ENCODE peak calls at places on chromosomes 5 and 9, in six cellular contexts. One of them, this sample, is unnamed.

GRCh38 chr9:135586601-135587109 is 25.1 kb downstream of the PAEP start:
- DNase-seq in mammary epithelial cell: no peak
- DNase-seq in AG04449: no peak
- DNase-seq in dorsolateral prefrontal cortex: peak; percentile 17
- DNase-seq in choroid plexus epithelial cell: no peak
- DNase-seq in GM06990: no peak
- DNase-seq in this sample: no peak

GRCh38 chr5:173201636-173202265 is 33.3 kb downstream of the NKX2-5 start:
- DNase-seq in mammary epithelial cell: peak; percentile 80
- DNase-seq in AG04449: peak; percentile 21
- DNase-seq in dorsolateral prefrontal cortex: no peak
- DNase-seq in choroid plexus epithelial cell: peak; percentile 75
- DNase-seq in GM06990: no peak
- DNase-seq in this sample: peak; percentile 78

GRCh38 chr5:139747583-139748504 is 47.8 kb upstream of the PSD2 start:
- DNase-seq in mammary epithelial cell: no peak
- DNase-seq in AG04449: no peak
- DNase-seq in dorsolateral prefrontal cortex: peak; percentile 71
- DNase-seq in choroid plexus epithelial cell: peak; percentile 65
- DNase-seq in GM06990: peak; percentile 82
- DNase-seq in this sample: peak; percentile 61

GRCh38 chr9:15306068-15306756 is 804 bp downstream of the TTC39B start:
- DNase-seq in mammary epithelial cell: peak; percentile 89
- DNase-seq in AG04449: no peak
- DNase-seq in dorsolateral prefrontal cortex: peak; percentile 54
- DNase-seq in choroid plexus epithelial cell: peak; percentile 63
- DNase-seq in GM06990: peak; percentile 28
- DNase-seq in this sample: peak; percentile 55

GRCh38 chr5:39206630-39207319 is 12.6 kb downstream of the FYB1 start:
- DNase-seq in mammary epithelial cell: no peak
- DNase-seq in AG04449: no peak
- DNase-seq in dorsolateral prefrontal cortex: no peak
- DNase-seq in choroid plexus epithelial cell: no peak
- DNase-seq in GM06990: no peak
- DNase-seq in this sample: no peak

GRCh38 chr5:111892949-111893348 is 136.0 kb upstream of the NREP start:
- DNase-seq in mammary epithelial cell: no peak
- DNase-seq in AG04449: no peak
- DNase-seq in dorsolateral prefrontal cortex: no peak
- DNase-seq in choroid plexus epithelial cell: peak; percentile 4
- DNase-seq in GM06990: no peak
- DNase-seq in this sample: no peak

GRCh38 chr5:59104400-59105117 is 521.7 kb downstream of the RAB3C start:
- DNase-seq in mammary epithelial cell: no peak
- DNase-seq in AG04449: no peak
- DNase-seq in dorsolateral prefrontal cortex: no peak
- DNase-seq in choroid plexus epithelial cell: peak; percentile 51
- DNase-seq in GM06990: no peak
- DNase-seq in this sample: peak; percentile 15

GRCh38 chr9:134835987-134836386 is 44.6 kb upstream of the FCN2 start:
- DNase-seq in mammary epithelial cell: no peak
- DNase-seq in AG04449: no peak
- DNase-seq in dorsolateral prefrontal cortex: no peak
- DNase-seq in choroid plexus epithelial cell: no peak
- DNase-seq in GM06990: no peak
- DNase-seq in this sample: no peak

GRCh38 chr5:157215826-157216167 is 35.2 kb downstream of the ITK start:
- DNase-seq in mammary epithelial cell: no peak
- DNase-seq in AG04449: no peak
- DNase-seq in dorsolateral prefrontal cortex: no peak
- DNase-seq in choroid plexus epithelial cell: no peak
- DNase-seq in GM06990: no peak
- DNase-seq in this sample: no peak

GRCh38 chr9:88998911-88999310 is 7.6 kb downstream of the S1PR3 start:
- DNase-seq in mammary epithelial cell: no peak
- DNase-seq in AG04449: no peak
- DNase-seq in dorsolateral prefrontal cortex: no peak
- DNase-seq in choroid plexus epithelial cell: peak; percentile 60
- DNase-seq in GM06990: no peak
- DNase-seq in this sample: peak; percentile 55

GRCh38 chr9:16921855-16922254 is 51.4 kb upstream of the BNC2 start:
- DNase-seq in mammary epithelial cell: peak; percentile 19
- DNase-seq in AG04449: no peak
- DNase-seq in dorsolateral prefrontal cortex: no peak
- DNase-seq in choroid plexus epithelial cell: peak; percentile 26
- DNase-seq in GM06990: no peak
- DNase-seq in this sample: peak; percentile 47

GRCh38 chr9:129289883-129290282 is 111.8 kb upstream of the IER5L start:
- DNase-seq in mammary epithelial cell: no peak
- DNase-seq in AG04449: no peak
- DNase-seq in dorsolateral prefrontal cortex: peak; percentile 1
- DNase-seq in choroid plexus epithelial cell: no peak
- DNase-seq in GM06990: no peak
- DNase-seq in this sample: no peak

GRCh38 chr5:156326718-156327259 is at the start of gene SGCD:
- DNase-seq in mammary epithelial cell: no peak
- DNase-seq in AG04449: peak; percentile 74
- DNase-seq in dorsolateral prefrontal cortex: peak; percentile 72
- DNase-seq in choroid plexus epithelial cell: peak; percentile 32
- DNase-seq in GM06990: no peak
- DNase-seq in this sample: peak; percentile 77

GRCh38 chr9:120711841-120712538 is 2.3 kb downstream of the MEGF9 start:
- DNase-seq in mammary epithelial cell: peak; percentile 46
- DNase-seq in AG04449: no peak
- DNase-seq in dorsolateral prefrontal cortex: no peak
- DNase-seq in choroid plexus epithelial cell: no peak
- DNase-seq in GM06990: no peak
- DNase-seq in this sample: no peak
- H3K4me3 ChIP-seq in mammary epithelial cell: no peak overlapping the region
- H3K4me3 ChIP-seq in AG04449: no peak overlapping the region
- H3K4me3 ChIP-seq in dorsolateral prefrontal cortex: peak overlapping the region; percentile 89
- H3K4me3 ChIP-seq in choroid plexus epithelial cell: peak overlapping the region; percentile 79
- H3K4me3 ChIP-seq in GM06990: no peak overlapping the region
- H3K4me3 ChIP-seq in this sample: peak overlapping the region; percentile 68

GRCh38 chr5:167011196-167011595 is 1280.2 kb upstream of the WWC1 start:
- DNase-seq in mammary epithelial cell: no peak
- DNase-seq in AG04449: no peak
- DNase-seq in dorsolateral prefrontal cortex: no peak
- DNase-seq in choroid plexus epithelial cell: no peak
- DNase-seq in GM06990: no peak
- DNase-seq in this sample: no peak

GRCh38 chr5:167014657-167015056 is 1276.8 kb upstream of the WWC1 start:
- DNase-seq in mammary epithelial cell: no peak
- DNase-seq in AG04449: no peak
- DNase-seq in dorsolateral prefrontal cortex: no peak
- DNase-seq in choroid plexus epithelial cell: no peak
- DNase-seq in GM06990: no peak
- DNase-seq in this sample: no peak

GRCh38 chr5:167012281-167013034 is 1279.0 kb upstream of the WWC1 start:
- DNase-seq in mammary epithelial cell: no peak
- DNase-seq in AG04449: no peak
- DNase-seq in dorsolateral prefrontal cortex: no peak
- DNase-seq in choroid plexus epithelial cell: no peak
- DNase-seq in GM06990: no peak
- DNase-seq in this sample: peak; percentile 4
- TF ChIP-seq CTCF in mammary epithelial cell: no peak
- TF ChIP-seq CTCF in AG04449: no peak
- TF ChIP-seq CTCF in dorsolateral prefrontal cortex: no peak
- TF ChIP-seq CTCF in choroid plexus epithelial cell: no peak
- TF ChIP-seq CTCF in GM06990: no peak
- TF ChIP-seq CTCF in this sample: no peak

GRCh38 chr9:81597749-81598497 is 91.4 kb downstream of the TLE1 start:
- DNase-seq in mammary epithelial cell: no peak
- DNase-seq in AG04449: no peak
- DNase-seq in dorsolateral prefrontal cortex: no peak
- DNase-seq in choroid plexus epithelial cell: no peak
- DNase-seq in GM06990: no peak
- DNase-seq in this sample: no peak

GRCh38 chr9:81595887-81596558 is 93.3 kb downstream of the TLE1 start:
- DNase-seq in mammary epithelial cell: no peak
- DNase-seq in AG04449: no peak
- DNase-seq in dorsolateral prefrontal cortex: no peak
- DNase-seq in choroid plexus epithelial cell: peak; percentile 43
- DNase-seq in GM06990: no peak
- DNase-seq in this sample: peak; percentile 59

GRCh38 chr9:81599837-81600236 is 89.5 kb downstream of the TLE1 start:
- DNase-seq in mammary epithelial cell: no peak
- DNase-seq in AG04449: no peak
- DNase-seq in dorsolateral prefrontal cortex: no peak
- DNase-seq in choroid plexus epithelial cell: peak; percentile 31
- DNase-seq in GM06990: no peak
- DNase-seq in this sample: peak; percentile 32

GRCh38 chr9:81594415-81594814 is 94.9 kb downstream of the TLE1 start:
- DNase-seq in mammary epithelial cell: no peak
- DNase-seq in AG04449: no peak
- DNase-seq in dorsolateral prefrontal cortex: no peak
- DNase-seq in choroid plexus epithelial cell: no peak
- DNase-seq in GM06990: no peak
- DNase-seq in this sample: no peak

DNA sequence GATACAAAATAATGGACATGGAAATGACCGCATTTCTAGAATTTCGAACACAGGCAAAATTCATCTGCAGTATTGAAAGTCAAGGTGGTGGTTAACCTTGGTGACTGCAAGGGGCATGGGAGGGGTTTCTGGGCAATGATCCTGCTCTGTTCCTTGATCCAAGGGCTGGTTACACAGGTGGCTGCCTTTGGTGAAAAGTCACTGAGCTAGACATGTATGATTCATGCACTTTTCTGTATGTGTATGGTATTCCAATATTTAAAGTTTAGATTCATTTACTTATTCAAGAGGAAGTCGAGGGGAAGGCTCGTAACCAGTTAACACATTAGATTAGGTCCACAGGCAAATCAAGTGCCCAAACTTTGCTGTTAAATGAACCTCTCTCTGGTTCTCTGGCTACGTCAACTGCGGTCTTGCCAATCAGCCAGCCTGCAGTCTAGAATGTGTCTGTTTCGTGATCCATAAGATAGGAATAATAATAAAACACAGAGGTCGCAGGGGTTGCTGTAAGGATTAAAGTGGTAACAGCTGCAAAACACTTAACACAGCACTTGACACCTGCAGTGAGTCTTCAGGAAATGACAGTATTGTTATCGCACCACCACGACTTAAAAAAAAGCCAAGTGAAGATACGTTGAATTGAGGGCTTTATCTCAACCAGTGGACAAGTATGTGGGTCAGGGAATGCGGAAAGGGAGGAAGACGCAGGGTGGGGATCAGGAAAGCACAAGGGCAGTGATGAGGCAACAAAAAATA is 92.5 kb downstream of the TLE1 start:
- DNase-seq in mammary epithelial cell: no peak
- DNase-seq in AG04449: no peak
- DNase-seq in dorsolateral prefrontal cortex: no peak
- DNase-seq in choroid plexus epithelial cell: no peak
- DNase-seq in GM06990: no peak
- DNase-seq in this sample: no peak
- H3K4me3 ChIP-seq in mammary epithelial cell: no peak overlapping the region
- H3K4me3 ChIP-seq in AG04449: no peak overlapping the region
- H3K4me3 ChIP-seq in dorsolateral prefrontal cortex: no peak overlapping the region
- H3K4me3 ChIP-seq in choroid plexus epithelial cell: no peak overlapping the region
- H3K4me3 ChIP-seq in GM06990: no peak overlapping the region
- H3K4me3 ChIP-seq in this sample: no peak overlapping the region

DNA sequence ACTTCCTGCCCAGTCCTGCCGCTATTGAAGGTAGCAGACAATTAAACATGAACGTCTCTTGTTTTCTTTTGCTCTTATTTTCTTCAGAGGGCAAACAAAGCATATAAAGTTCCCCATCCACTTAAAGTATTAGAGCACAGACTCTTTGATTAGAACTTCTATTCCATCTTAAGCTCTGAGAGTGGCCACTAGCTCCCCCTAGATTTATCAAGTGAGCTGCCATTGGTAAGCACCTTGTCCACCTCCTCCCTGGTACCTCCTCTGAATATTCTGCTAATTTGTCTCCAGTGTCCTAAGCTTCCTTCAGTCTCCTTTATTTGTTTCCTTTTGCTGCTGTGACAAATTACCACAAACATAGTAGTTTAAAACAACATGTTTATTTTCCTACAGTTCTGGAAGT is 264.3 kb upstream of the KCNN2 start:
- DNase-seq in mammary epithelial cell: no peak
- DNase-seq in AG04449: no peak
- DNase-seq in dorsolateral prefrontal cortex: no peak
- DNase-seq in choroid plexus epithelial cell: peak; percentile 21
- DNase-seq in GM06990: no peak
- DNase-seq in this sample: no peak
- TF ChIP-seq CTCF in mammary epithelial cell: no peak
- TF ChIP-seq CTCF in AG04449: no peak
- TF ChIP-seq CTCF in dorsolateral prefrontal cortex: no peak
- TF ChIP-seq CTCF in choroid plexus epithelial cell: peak; percentile 36
- TF ChIP-seq CTCF in GM06990: no peak
- TF ChIP-seq CTCF in this sample: no peak

DNA sequence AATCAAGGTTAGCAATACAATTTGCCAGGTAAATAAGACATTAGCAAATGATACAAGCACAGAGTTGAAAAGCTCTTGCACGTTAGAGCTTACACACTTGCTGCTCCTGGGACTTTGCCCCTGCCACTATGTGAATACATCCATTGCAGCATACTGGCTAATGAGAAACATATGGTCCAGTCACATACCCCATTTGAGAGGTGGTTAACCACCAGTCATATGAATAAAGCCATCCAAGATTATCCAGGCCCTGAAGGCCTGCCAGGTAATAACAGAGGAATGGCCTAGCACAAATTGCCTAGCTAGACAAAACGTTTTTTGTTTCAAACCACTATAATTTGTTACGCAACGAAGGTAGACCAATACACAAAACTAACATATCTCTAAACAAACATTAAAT is 45.8 kb upstream of the FTMT start:
- DNase-seq in mammary epithelial cell: peak; percentile 43
- DNase-seq in AG04449: no peak
- DNase-seq in dorsolateral prefrontal cortex: no peak
- DNase-seq in choroid plexus epithelial cell: no peak
- DNase-seq in GM06990: no peak
- DNase-seq in this sample: peak; percentile 71
- H3K4me3 ChIP-seq in mammary epithelial cell: no peak overlapping the region
- H3K4me3 ChIP-seq in AG04449: no peak overlapping the region
- H3K4me3 ChIP-seq in dorsolateral prefrontal cortex: no peak overlapping the region
- H3K4me3 ChIP-seq in choroid plexus epithelial cell: no peak overlapping the region
- H3K4me3 ChIP-seq in GM06990: no peak overlapping the region
- H3K4me3 ChIP-seq in this sample: no peak overlapping the region

GRCh38 chr5:151236888-151237287 is 13.0 kb upstream of the CCDC69 start:
- DNase-seq in mammary epithelial cell: no peak
- DNase-seq in AG04449: no peak
- DNase-seq in dorsolateral prefrontal cortex: no peak
- DNase-seq in choroid plexus epithelial cell: no peak
- DNase-seq in GM06990: no peak
- DNase-seq in this sample: no peak
- TF ChIP-seq CTCF in mammary epithelial cell: no peak
- TF ChIP-seq CTCF in AG04449: no peak
- TF ChIP-seq CTCF in dorsolateral prefrontal cortex: no peak
- TF ChIP-seq CTCF in choroid plexus epithelial cell: no peak
- TF ChIP-seq CTCF in GM06990: no peak
- TF ChIP-seq CTCF in this sample: no peak